ENCODE peak calls at places on chromosomes 6 and 20, in nine cellular contexts. W is HepG2, C is ovary, R is endothelial cell of umbilical vein, G is uterus, J is NB4, Y is suprapubic skin, F is esophagus squamous epithelium, Z is transverse colon. X is an unnamed sample.

GRCh38 chr20:54397292-54398155 is 77.9 kb upstream of the DOK5 start:
- DNase-seq in W (no peak), C (no peak), R (peak; percentile 42), G (no peak), J (no peak), Y (no peak), F (no peak), Z (no peak), X (no peak)

GRCh38 chr6:20583447-20583806 is 49.2 kb downstream of the CDKAL1 start:
- DNase-seq in W (no peak), C (no peak), R (no peak), G (no peak), J (no peak), Y (no peak), F (no peak), Z (no peak), X (no peak)

GRCh38 chr6:89829591-89830384 is at the start of gene CASP8AP2:
- DNase-seq in W (peak; percentile 98), C (peak; percentile 91), R (peak; percentile 100), G (peak; percentile 91), J (peak; percentile 99), Y (peak; percentile 98), F (peak; percentile 86), Z (peak; percentile 97), X (peak; percentile 94)

GRCh38 chr6:53119349-53119748 is 29.3 kb downstream of the GCM1 start:
- DNase-seq in W (peak; percentile 80), C (no peak), R (no peak), G (no peak), J (no peak), Y (no peak), F (no peak), Z (no peak), X (no peak)

GRCh38 chr20:22248052-22248667 is 336.2 kb downstream of the FOXA2 start:
- DNase-seq in W (peak; percentile 35), C (no peak), R (peak; percentile 2), G (no peak), J (peak; percentile 14), Y (no peak), F (no peak), Z (no peak), X (no peak)

GRCh38 chr6:21131406-21131805 is 462.1 kb upstream of the SOX4 start:
- DNase-seq in W (no peak), C (no peak), R (no peak), G (no peak), J (no peak), Y (no peak), F (no peak), Z (no peak), X (no peak)

GRCh38 chr6:39961178-39961577 is 26.9 kb upstream of the MOCS1 start:
- DNase-seq in W (no peak), C (peak; percentile 16), R (no peak), G (no peak), J (no peak), Y (no peak), F (no peak), Z (no peak), X (no peak)

GRCh38 chr6:146154197-146154596 is 125.3 kb downstream of the GRM1 start:
- DNase-seq in W (no peak), C (no peak), R (no peak), G (no peak), J (no peak), Y (no peak), F (no peak), Z (no peak), X (no peak)

GRCh38 chr6:11798538-11798937 is 19.9 kb upstream of the ADTRP start:
- DNase-seq in W (no peak), C (no peak), R (no peak), G (no peak), J (no peak), Y (no peak), F (no peak), Z (no peak), X (no peak)

GRCh38 chr6:142926494-142927273 is 18.3 kb downstream of the HIVEP2 start:
- DNase-seq in W (peak; percentile 93), C (peak; percentile 91), R (peak; percentile 82), G (peak; percentile 81), J (peak; percentile 84), Y (peak; percentile 88), F (peak; percentile 14), Z (peak; percentile 90), X (peak; percentile 94)

GRCh38 chr6:90121982-90122381 is 174.7 kb downstream of the BACH2 start:
- DNase-seq in W (no peak), C (no peak), R (no peak), G (no peak), J (no peak), Y (no peak), F (no peak), Z (no peak), X (no peak)

GRCh38 chr6:124203812-124204167 is 400.1 kb downstream of the NKAIN2 start:
- DNase-seq in W (no peak), C (no peak), R (no peak), G (no peak), J (no peak), Y (no peak), F (no peak), Z (no peak), X (no peak)

GRCh38 chr6:162856885-162857284 is 129.1 kb downstream of the PACRG start:
- DNase-seq in W (peak; percentile 64), C (peak; percentile 16), R (peak; percentile 69), G (no peak), J (peak; percentile 61), Y (no peak), F (no peak), Z (peak; percentile 11), X (no peak)

GRCh38 chr20:18137412-18138265 is at the start of the genes KAT14 and PET117:
- DNase-seq in W (peak; percentile 85), C (peak; percentile 93), R (peak; percentile 93), G (peak; percentile 90), J (peak; percentile 98), Y (peak; percentile 90), F (peak; percentile 49), Z (peak; percentile 91), X (peak; percentile 93)
- TF ChIP-seq POLR2A in W (peak; percentile 96), C (peak; percentile 41), R (peak; percentile 90), G (no peak), J (peak; percentile 92), Y (peak; percentile 42), F (peak; percentile 70), Z (peak; percentile 75), X (no peak)

GRCh38 chr20:5950271-5951031 is at the start of the genes MCM8 and TRMT6:
- DNase-seq in W (peak; percentile 99), C (peak; percentile 93), R (peak; percentile 94), G (peak; percentile 94), J (peak; percentile 99), Y (peak; percentile 98), F (peak; percentile 90), Z (peak; percentile 97), X (peak; percentile 95)
- TF ChIP-seq POLR2A in W (peak; percentile 92), C (no peak), R (peak; percentile 60), G (no peak), J (peak; percentile 69), Y (no peak), F (no peak), Z (peak; percentile 38), X (peak; percentile 38)

DNA sequence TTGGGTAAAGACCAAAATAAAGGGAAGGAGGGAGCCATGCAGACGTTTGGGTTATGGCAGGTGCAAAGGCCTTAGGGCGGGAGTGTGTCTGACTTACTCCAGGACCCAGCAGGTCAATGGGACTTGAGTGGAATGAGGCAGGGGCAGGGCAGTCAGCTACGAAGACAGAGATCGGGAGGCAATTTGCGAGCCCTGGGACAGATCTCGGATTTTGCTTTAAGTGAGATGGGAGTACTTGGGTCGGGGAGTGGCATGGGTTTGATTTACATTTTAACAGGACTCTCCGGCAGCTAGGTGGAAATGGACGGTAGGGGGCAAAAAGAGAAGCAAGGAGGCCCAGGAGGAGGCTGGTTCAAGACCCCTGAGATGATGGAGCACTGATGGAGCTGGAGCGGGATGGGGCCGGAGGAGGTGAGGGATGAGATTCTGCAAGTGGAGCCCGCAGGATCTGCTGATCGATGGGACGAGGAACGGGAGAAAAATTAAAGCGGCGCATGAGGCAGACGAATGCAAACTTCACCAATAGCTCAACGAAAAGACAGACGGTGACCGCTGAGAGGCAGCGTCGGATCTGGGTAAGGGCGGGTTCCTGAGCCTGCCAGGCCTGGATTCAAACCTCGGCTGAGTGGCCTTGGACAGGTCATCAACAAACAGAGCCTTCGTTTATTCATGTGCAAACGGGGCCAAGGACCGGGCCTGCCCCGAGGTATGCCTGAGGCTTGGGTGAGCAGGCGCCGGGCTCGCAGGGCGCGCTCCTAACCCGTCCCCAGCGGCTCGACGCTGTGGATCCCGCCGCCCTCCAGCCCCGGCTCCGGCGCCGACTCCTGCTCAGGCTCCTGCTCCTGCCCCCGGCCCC is 774 bp upstream of the RBCK1 start:
- DNase-seq in W (peak; percentile 95), C (peak; percentile 80), R (peak; percentile 84), G (peak; percentile 67), J (peak; percentile 92), Y (peak; percentile 90), F (no peak), Z (peak; percentile 80), X (peak; percentile 83)
- TF ChIP-seq POLR2A in W (peak; percentile 98), C (peak; percentile 4), R (peak; percentile 61), G (no peak), J (peak; percentile 56), Y (no peak), F (peak; percentile 43), Z (no peak), X (no peak)

DNA sequence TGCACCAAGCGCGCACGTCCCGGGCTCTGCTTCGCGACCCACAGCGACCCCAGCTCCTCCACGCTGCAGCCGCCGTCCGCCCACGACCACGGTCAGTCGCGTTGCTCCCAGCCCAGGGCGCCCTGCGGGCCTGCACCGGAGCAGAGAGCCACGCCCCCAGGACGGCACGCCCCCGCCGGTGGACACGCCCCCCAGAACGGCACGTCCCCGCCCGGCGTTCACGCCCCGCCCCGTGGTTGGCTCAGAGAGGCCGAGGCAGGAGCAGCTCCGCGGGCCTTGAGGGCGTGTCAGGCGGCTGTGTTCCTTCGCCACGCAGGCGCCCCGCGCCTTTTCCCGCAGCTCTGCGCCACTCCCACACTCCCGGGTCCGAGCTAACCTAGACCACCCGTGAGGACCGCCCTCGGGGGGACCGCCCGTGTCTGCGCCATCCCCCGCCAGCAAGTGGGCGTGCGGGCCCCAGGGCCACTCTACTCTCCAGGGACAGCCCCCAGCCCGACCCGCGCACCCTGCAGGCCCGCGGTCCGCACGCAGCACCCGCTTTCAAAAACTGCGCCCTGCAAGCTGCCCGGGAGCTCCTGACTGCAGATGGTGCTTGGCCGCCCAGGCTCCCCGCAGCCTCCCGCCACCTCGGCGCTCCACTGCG is at the start of gene RNASET2:
- DNase-seq in W (peak; percentile 88), C (peak; percentile 99), R (peak; percentile 91), G (peak; percentile 98), J (peak; percentile 95), Y (peak; percentile 98), F (peak; percentile 81), Z (peak; percentile 100), X (peak; percentile 98)
- TF ChIP-seq POLR2A in W (no peak), C (peak; percentile 56), R (peak; percentile 20), G (peak; percentile 55), J (peak; percentile 81), Y (no peak), F (peak; percentile 94), Z (peak; percentile 92), X (no peak)

DNA sequence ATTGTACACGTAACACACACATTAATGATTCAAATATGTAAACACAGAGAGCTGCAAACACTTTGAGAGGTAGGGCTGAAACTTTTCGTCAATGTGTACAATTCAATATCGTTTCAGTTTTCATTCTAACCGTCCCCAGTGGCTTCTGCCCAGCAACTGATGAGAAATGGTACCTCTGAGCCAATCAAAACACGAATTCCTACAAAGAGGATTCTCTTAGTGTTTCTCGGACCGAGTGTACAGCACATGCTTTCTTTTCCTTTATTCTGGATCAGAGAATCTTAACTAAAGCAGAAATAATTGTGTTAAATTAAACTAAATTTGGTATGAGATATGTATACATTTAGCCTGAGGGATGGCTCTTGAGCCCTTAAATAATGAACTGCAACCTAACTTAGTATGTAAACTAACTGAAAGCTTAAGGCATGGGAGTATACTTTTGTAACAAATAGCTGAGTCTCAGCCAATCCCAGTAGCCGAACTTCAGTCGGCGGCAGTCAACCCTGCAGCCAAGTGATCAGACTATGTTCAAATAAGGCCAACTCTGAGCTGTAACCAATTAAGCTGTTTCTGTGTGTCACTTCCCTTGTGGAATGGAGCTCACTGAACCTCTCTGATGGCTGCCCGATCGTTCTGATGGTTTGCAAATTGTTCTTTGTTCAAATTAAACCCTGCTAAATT is 16.1 kb downstream of the BTN2A1 start:
- DNase-seq in W (peak; percentile 90), C (peak; percentile 64), R (peak; percentile 98), G (peak; percentile 74), J (peak; percentile 96), Y (peak; percentile 84), F (peak; percentile 31), Z (peak; percentile 89), X (peak; percentile 86)
- TF ChIP-seq POLR2A in W (peak; percentile 62), C (peak; percentile 25), R (peak; percentile 75), G (peak; percentile 92), J (peak; percentile 54), Y (no peak), F (peak; percentile 91), Z (peak; percentile 88), X (peak; percentile 71)